ENCODE peak calls at places on chromosome 22, in seven cellular contexts. J is GM23338; Z is CD8-positive, alpha-beta memory T cell; M is naive thymus-derived CD4-positive, alpha-beta T cell; B is kidney; L is stomach; O is neural progenitor cell. D is an unnamed sample.

GRCh38 chr22:42648368-42649260 is 578 bp downstream of the CYB5R3 start:
- DNase-seq in J (no peak), Z (peak), M (no peak), B (peak), L (peak), O (no peak), D (no peak)

GRCh38 chr22:36330655-36331305 is 57.0 kb downstream of the MYH9 start:
- DNase-seq in J (no peak), Z (no peak), M (no peak), B (peak), L (no peak), O (no peak), D (no peak)

GRCh38 chr22:49087163-49087562 is 740.5 kb downstream of the BRD1 start:
- DNase-seq in J (no peak), Z (no peak), M (no peak), B (peak), L (no peak), O (no peak), D (no peak)

GRCh38 chr22:17035246-17035645 is 27.2 kb upstream of the GAB4 start:
- DNase-seq in J (no peak), Z (no peak), M (no peak), B (no peak), L (peak), O (no peak), D (no peak)

GRCh38 chr22:22558972-22559603 is at the start of gene PRAME:
- DNase-seq in J (peak), Z (peak), M (peak), B (no peak), L (peak), O (peak), D (no peak)

GRCh38 chr22:19612866-19613572 is 88.8 kb upstream of the CLDN5 start:
- DNase-seq in J (no peak), Z (no peak), M (no peak), B (no peak), L (no peak), O (no peak), D (no peak)

GRCh38 chr22:31290494-31291402 is 1.5 kb downstream of the PIK3IP1 start:
- DNase-seq in J (peak), Z (peak), M (peak), B (peak), L (peak), O (peak), D (peak)

GRCh38 chr22:44765571-44766285 is 13.4 kb downstream of the ARHGAP8 start:
- DNase-seq in J (no peak), Z (no peak), M (no peak), B (peak), L (peak), O (no peak), D (no peak)

GRCh38 chr22:19981961-19982920 is 34.4 kb downstream of the ARVCF start:
- DNase-seq in J (no peak), Z (no peak), M (no peak), B (peak), L (no peak), O (no peak), D (no peak)

GRCh38 chr22:31122532-31123291 is at the start of gene INPP5J:
- DNase-seq in J (peak), Z (no peak), M (no peak), B (peak), L (peak), O (peak), D (no peak)

GRCh38 chr22:31081963-31082605 is 966 bp downstream of the SMTN start:
- DNase-seq in J (no peak), Z (no peak), M (no peak), B (no peak), L (no peak), O (no peak), D (no peak)

GRCh38 chr22:30002861-30003489 is 77.3 kb upstream of the HORMAD2 start:
- DNase-seq in J (no peak), Z (no peak), M (no peak), B (no peak), L (no peak), O (no peak), D (no peak)

GRCh38 chr22:39308614-39309363 is 10.6 kb downstream of the RPL3 start:
- DNase-seq in J (peak), Z (no peak), M (no peak), B (no peak), L (peak), O (no peak), D (no peak)

GRCh38 chr22:19514831-19515565 is 9.2 kb downstream of the CLDN5 start:
- DNase-seq in J (no peak), Z (no peak), M (no peak), B (no peak), L (no peak), O (no peak), D (no peak)

GRCh38 chr22:25062378-25063095 is 110.0 kb downstream of the KIAA1671 start:
- DNase-seq in J (no peak), Z (peak), M (peak), B (no peak), L (no peak), O (no peak), D (no peak)

GRCh38 chr22:21045585-21046294 is at the start of gene LRRC74B:
- DNase-seq in J (peak), Z (peak), M (peak), B (peak), L (peak), O (peak), D (peak)

GRCh38 chr22:19761022-19761499 is 483 bp downstream of the TBX1 start:
- DNase-seq in J (peak), Z (no peak), M (no peak), B (no peak), L (no peak), O (peak), D (no peak)

GRCh38 chr22:20084547-20085413 is 4.7 kb downstream of the DGCR8 start:
- DNase-seq in J (peak), Z (no peak), M (no peak), B (peak), L (peak), O (peak), D (no peak)

GRCh38 chr22:21707677-21708076 is 27.9 kb downstream of the YPEL1 start:
- DNase-seq in J (no peak), Z (no peak), M (no peak), B (no peak), L (no peak), O (no peak), D (no peak)

GRCh38 chr22:49659924-49660315 is 167.8 kb downstream of the BRD1 start:
- DNase-seq in J (no peak), Z (no peak), M (no peak), B (no peak), L (no peak), O (no peak), D (no peak)

GRCh38 chr22:46665751-46666280 is 45.6 kb downstream of the GRAMD4 start:
- DNase-seq in J (no peak), Z (no peak), M (no peak), B (peak), L (no peak), O (no peak), D (no peak)

GRCh38 chr22:46667245-46667623 is 47.0 kb downstream of the GRAMD4 start:
- DNase-seq in J (no peak), Z (no peak), M (no peak), B (peak), L (no peak), O (no peak), D (no peak)

GRCh38 chr22:46668116-46668515 is 47.9 kb downstream of the GRAMD4 start:
- DNase-seq in J (no peak), Z (no peak), M (no peak), B (no peak), L (peak), O (no peak), D (no peak)

GRCh38 chr22:46665151-46665695 is 45.0 kb downstream of the GRAMD4 start:
- DNase-seq in J (no peak), Z (no peak), M (no peak), B (no peak), L (no peak), O (no peak), D (no peak)

GRCh38 chr22:46666577-46667244 is 46.5 kb downstream of the GRAMD4 start:
- DNase-seq in J (no peak), Z (no peak), M (no peak), B (peak), L (no peak), O (no peak), D (no peak)
- H3K27ac ChIP-seq in J (no peak), Z (no peak), M (no peak), B (no peak), L (no peak), O (no peak), D (no peak)

GRCh38 chr22:28750471-28750881 is 8.6 kb downstream of the HSCB start:
- DNase-seq in J (no peak), Z (no peak), M (no peak), B (no peak), L (no peak), O (no peak), D (no peak)
- H3K4me3 ChIP-seq in J (no peak), Z (no peak), M (no peak), B (no peak), L (no peak), O (no peak), D (no peak)

GRCh38 chr22:23693979-23694680 is 3.3 kb downstream of the RGL4 start:
- DNase-seq in J (no peak), Z (no peak), M (no peak), B (peak), L (no peak), O (no peak), D (no peak)

GRCh38 chr22:23695141-23695540 is 4.3 kb downstream of the RGL4 start:
- DNase-seq in J (no peak), Z (no peak), M (no peak), B (peak), L (no peak), O (no peak), D (no peak)

GRCh38 chr22:23696326-23696851 is 5.6 kb downstream of the RGL4 start:
- DNase-seq in J (no peak), Z (peak), M (peak), B (no peak), L (peak), O (no peak), D (peak)

GRCh38 chr22:23697031-23697970 is 6.5 kb downstream of the RGL4 start:
- DNase-seq in J (no peak), Z (no peak), M (no peak), B (no peak), L (no peak), O (no peak), D (no peak)

GRCh38 chr22:23695748-23696325 is 5.0 kb downstream of the RGL4 start:
- DNase-seq in J (no peak), Z (no peak), M (no peak), B (peak), L (no peak), O (no peak), D (no peak)
- H3K27ac ChIP-seq in J (no peak), Z (peak), M (peak), B (no peak), L (peak), O (no peak), D (no peak)

DNA sequence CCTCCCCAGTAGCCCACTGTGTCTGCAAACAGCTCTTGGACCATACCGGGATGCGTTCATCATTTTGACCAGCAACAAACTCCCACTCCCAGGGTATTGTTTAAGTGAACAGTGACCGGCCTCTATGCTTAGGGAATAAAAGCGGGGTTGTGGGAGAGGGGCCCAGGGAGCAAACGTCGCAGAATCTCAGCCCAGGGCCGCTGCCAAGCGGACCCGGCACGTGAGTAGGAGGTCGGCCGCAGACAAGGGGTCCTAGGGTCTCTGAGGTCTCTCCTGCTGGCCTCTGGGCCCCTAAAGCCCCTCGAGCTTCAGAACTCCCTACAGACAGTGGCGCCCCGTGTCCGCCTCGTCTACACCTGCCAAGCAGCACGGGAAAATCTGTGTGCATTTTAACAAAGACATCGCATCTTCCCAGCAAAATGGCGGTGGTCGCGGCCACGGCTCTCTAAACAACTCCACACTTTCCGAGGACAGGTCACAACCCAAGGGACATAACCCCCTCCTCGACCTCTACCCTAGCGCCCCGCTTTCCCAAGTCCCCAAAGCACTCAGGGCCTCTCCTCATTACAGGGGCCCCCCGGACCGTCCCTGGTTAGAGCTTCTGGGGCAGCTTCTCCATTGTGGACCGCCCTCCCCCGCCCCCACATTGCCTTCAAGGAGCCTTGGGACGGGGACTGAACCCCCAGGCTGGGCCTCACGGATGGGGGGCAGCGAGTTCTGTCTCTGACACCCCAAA is 3.9 kb upstream of the GCAT start:
- DNase-seq in J (peak), Z (no peak), M (no peak), B (no peak), L (no peak), O (peak), D (no peak)
- H3K4me3 ChIP-seq in J (peak), Z (no peak), M (no peak), B (peak), L (peak), O (peak), D (peak)

D was measured in esophagus squamous epithelium.